ENCODE peak calls at places on chromosomes 13 and 19, in five cellular contexts. H is GM12878, D is IMR-90, X is K562, E is SK-N-SH. L is an unnamed sample.

GRCh38 chr13:106114981-106115554 is 420.4 kb downstream of the EFNB2 start:
- DNase-seq in D (peak; percentile 78), E (no peak), H (no peak), X (no peak), L (no peak)

GRCh38 chr13:110272227-110272626 is 34.7 kb downstream of the COL4A1 start:
- DNase-seq in E (no peak), D (no peak), H (no peak), X (no peak), L (no peak)

GRCh38 chr13:46507978-46508377 is 45.0 kb upstream of the LRCH1 start:
- DNase-seq in E (no peak), H (no peak), X (no peak), D (no peak), L (no peak)

GRCh38 chr19:47228168-47228936 is 2.6 kb downstream of the BBC3 start:
- DNase-seq in E (peak; percentile 66), D (peak; percentile 17), H (no peak), X (peak; percentile 26), L (peak; percentile 85)

GRCh38 chr13:46640843-46641242 is 87.9 kb downstream of the LRCH1 start:
- DNase-seq in E (no peak), X (no peak), D (peak; percentile 58), H (no peak), L (no peak)

GRCh38 chr13:83881917-83882625 is at the start of gene SLITRK1:
- DNase-seq in H (peak; percentile 9), D (peak; percentile 19), E (peak; percentile 16), X (no peak), L (peak; percentile 17)

GRCh38 chr13:94641432-94641941 is 39.8 kb downstream of the GPR180 start:
- DNase-seq in H (no peak), X (no peak), D (peak; percentile 86), E (peak; percentile 26), L (no peak)

GRCh38 chr19:51258165-51258564 is 7.3 kb downstream of the SIGLECL1 start:
- DNase-seq in H (no peak), E (no peak), X (no peak), D (no peak), L (no peak)

GRCh38 chr13:94959616-94960015 is 247.3 kb upstream of the SOX21 start:
- DNase-seq in E (no peak), H (no peak), D (no peak), X (no peak), L (no peak)

GRCh38 chr13:49935171-49936084 is 712 bp downstream of the SPRYD7 start:
- DNase-seq in D (peak; percentile 50), H (no peak), E (no peak), X (peak; percentile 38), L (peak; percentile 30)

GRCh38 chr13:50082426-50083283 is 67.4 kb downstream of the KCNRG start:
- DNase-seq in E (peak; percentile 50), H (peak; percentile 62), D (peak; percentile 68), X (peak; percentile 39), L (peak; percentile 82)

GRCh38 chr19:15288146-15288963 is 44.0 kb downstream of the BRD4 start:
- DNase-seq in D (peak; percentile 24), H (no peak), E (peak; percentile 72), X (no peak), L (no peak)

GRCh38 chr19:21569497-21569870 is 64.1 kb downstream of the ZNF429 start:
- DNase-seq in X (no peak), H (no peak), E (no peak), D (no peak), L (no peak)

GRCh38 chr19:42113641-42114348 is 18.5 kb downstream of the POU2F2 start:
- DNase-seq in E (no peak), X (no peak), H (peak; percentile 40), D (peak; percentile 99), L (peak; percentile 88)

GRCh38 chr13:33230178-33230881 is 55.2 kb downstream of the STARD13 start:
- DNase-seq in E (no peak), H (no peak), D (peak; percentile 87), X (no peak), L (no peak)

GRCh38 chr13:106352850-106353249 is 182.6 kb downstream of the EFNB2 start:
- DNase-seq in D (peak; percentile 69), H (no peak), X (no peak), E (no peak), L (no peak)

GRCh38 chr13:65292488-65292901 is 1937.6 kb downstream of the PCDH9 start:
- DNase-seq in H (no peak), D (peak; percentile 86), X (no peak), E (peak; percentile 46), L (no peak)
- TF ChIP-seq RCOR1 in H (no peak), D (no peak), X (no peak), E (no peak), L (no peak)

GRCh38 chr13:30895773-30896172 is 10.3 kb upstream of the MEDAG start:
- DNase-seq in X (no peak), D (peak; percentile 92), E (no peak), H (no peak), L (no peak)
- TF ChIP-seq RCOR1 in X (no peak), D (no peak), E (no peak), H (no peak), L (no peak)

DNA sequence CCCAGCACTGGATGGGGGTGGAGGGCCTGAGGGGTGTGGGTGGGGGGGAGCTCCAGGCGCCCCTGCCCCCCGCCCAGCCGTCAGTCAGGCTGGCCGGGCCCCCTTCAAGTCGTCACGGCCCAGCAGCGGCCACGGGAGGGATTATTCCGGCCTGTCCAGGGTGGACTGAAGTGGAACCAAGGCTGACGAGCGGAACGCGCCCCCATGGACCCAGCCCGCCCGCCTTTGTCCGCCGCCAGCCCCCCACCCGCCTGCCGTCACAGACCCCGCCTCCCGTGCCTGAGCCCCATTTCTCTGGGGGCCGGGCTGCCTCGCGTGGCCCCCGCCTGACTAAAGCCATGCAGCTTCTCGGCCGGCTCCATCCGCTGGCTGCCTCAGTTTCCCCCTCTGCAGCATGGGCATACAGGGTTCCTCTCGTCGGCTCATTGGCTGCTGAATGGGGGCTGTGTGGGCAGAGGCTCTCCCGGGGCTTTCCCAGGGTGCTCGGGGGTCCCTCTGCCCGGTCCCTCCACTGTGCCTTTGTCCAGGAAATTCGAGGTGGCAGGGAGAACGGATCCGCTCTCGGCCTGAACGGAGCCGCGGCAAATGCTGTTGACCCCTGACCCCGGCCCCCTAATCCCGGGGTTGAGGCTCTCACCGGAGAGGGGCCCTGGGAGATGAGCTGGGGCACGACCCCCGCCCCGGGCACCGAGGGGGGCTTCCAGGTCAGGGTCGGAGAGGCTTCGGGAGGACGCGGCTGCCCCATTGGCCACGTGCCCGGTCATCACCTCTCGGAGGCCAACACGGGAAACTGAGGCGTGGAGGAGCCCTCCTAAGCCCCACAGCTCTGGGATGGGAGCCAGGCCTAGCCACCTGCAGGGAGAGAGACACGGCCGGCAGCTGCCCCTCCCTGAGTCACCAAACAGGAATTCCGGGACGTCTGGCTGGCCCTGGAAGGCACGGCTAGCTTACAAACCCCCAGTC is 27.3 kb downstream of the EFNA2 start:
- DNase-seq in E (no peak), D (peak; percentile 58), H (no peak), X (no peak), L (peak; percentile 70)
- TF ChIP-seq RCOR1 in E (no peak), D (no peak), H (no peak), X (no peak), L (no peak)

DNA sequence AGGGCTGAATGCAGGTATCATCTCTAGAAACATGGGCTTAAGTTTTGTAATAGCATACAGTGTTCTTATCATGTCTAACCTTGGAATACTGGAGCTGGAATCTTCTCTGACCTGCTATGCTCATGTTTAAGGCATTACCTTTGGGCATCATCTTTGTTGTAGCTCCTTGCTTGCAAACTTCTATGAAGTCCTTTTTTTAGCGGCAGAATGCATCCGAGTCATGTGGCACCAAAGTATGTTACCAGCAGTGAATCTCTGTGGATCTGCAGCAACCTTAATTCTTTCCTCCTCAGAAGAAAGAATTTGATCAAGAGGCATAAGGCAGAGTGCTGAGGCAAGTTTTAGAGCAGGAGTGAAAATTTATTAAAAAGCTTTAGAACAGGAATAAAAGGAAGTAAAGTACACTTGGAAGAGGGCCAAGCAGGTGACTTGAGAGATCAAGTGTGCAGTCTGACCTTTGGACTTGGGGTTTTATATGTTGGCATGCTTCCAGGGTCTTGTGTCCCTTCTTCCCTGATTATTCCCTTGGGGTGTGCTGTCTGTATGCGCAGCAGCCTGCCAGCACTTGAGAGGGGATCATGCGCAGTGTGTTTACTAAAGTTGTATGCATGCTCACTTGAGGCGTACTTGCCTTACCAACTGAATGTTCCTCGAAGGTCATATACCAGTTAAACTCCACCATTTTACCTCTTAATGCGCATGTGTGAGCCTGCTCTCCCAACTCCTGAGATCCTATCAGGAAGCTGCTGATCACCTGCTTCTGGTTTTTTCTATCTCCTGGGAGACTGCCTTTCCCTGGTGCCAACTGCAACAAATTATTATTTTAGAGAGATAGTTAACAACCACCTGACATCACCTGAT is 115.5 kb downstream of the LACC1 start:
- DNase-seq in H (no peak), X (no peak), D (no peak), E (no peak), L (no peak)
- TF ChIP-seq RCOR1 in H (no peak), X (no peak), D (no peak), E (no peak), L (no peak)

GRCh38 chr13:31377946-31378345 is 178.2 kb downstream of the B3GLCT start:
- DNase-seq in E (no peak), D (no peak), H (no peak), X (no peak), L (no peak)

GRCh38 chr13:31385534-31385933 is 185.8 kb downstream of the B3GLCT start:
- DNase-seq in X (no peak), H (no peak), D (no peak), E (no peak), L (no peak)

DNA sequence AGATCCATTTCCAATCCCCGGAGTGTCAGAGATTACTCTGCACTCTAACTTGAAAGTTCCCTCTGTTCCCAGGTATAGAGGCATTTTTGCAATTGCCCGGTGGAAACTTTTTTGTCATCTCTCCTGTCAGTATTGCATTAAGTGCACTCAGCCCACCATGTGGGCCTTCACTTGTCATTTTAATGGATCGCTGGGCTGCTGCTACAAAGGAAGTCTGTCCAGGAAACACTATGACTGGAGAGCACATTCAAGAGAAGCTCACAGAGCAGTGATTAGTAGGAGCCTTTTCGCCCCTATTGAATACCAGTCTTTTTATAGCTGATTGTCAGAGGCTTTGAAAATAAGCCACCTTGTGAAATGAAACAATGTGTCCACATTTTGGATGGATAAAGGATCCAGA is 181.0 kb downstream of the B3GLCT start:
- DNase-seq in D (no peak), H (no peak), X (no peak), E (no peak), L (no peak)
- TF ChIP-seq RCOR1 in D (no peak), H (no peak), X (no peak), E (no peak), L (no peak)

GRCh38 chr19:19226204-19226603 is 14.4 kb downstream of the NCAN start:
- DNase-seq in X (no peak), D (no peak), H (no peak), E (no peak), L (no peak)
- TF ChIP-seq RCOR1 in X (no peak), D (no peak), H (no peak), E (no peak), L (no peak)